ENCODE peak calls at places on chromosomes 4 and X, in nine cellular contexts. H, Y, A, L, K, D, Z, U and B are unnamed samples.
A peak's percentile ranks its signal among the peaks of the same experiment; 100 is the strongest.

GRCh38 chrX:13876652-13877051 is 59.8 kb upstream of the GPM6B start:
- DNase-seq in L (no peak), K (no peak), Y (peak; percentile 29), A (no peak), D (no peak), H (no peak), U (peak; percentile 68), Z (peak; percentile 16), B (no peak)

GRCh38 chrX:134246282-134246681 is 9.3 kb downstream of the CCDC160 start:
- DNase-seq in D (no peak), U (no peak), Z (no peak), A (no peak), H (no peak), L (no peak), K (no peak), Y (peak; percentile 49), B (no peak)

GRCh38 chrX:136268051-136269048 is 17.1 kb upstream of the MAP7D3 start:
- DNase-seq in H (peak; percentile 44), D (no peak), A (peak; percentile 52), Z (peak; percentile 40), K (peak; percentile 27), L (no peak), Y (peak; percentile 77), U (no peak), B (peak; percentile 14)

GRCh38 chr4:88803600-88804096 is 106.0 kb upstream of the NAP1L5 start:
- DNase-seq in A (peak; percentile 34), Y (no peak), L (no peak), D (no peak), Z (peak; percentile 14), K (no peak), H (peak; percentile 60), U (peak; percentile 83), B (peak; percentile 64)

GRCh38 chrX:151889451-151889850 is 23.2 kb upstream of the MAGEA4 start:
- DNase-seq in U (no peak), H (no peak), L (no peak), A (no peak), Z (no peak), K (no peak), Y (no peak), D (no peak), B (no peak)

GRCh38 chrX:94937491-94937890 is 1263.5 kb downstream of the FAM133A start:
- DNase-seq in Z (no peak), U (no peak), K (no peak), A (no peak), Y (no peak), D (no peak), L (no peak), H (no peak), B (no peak)

GRCh38 chr4:124414641-124415040 is 297.9 kb downstream of the ANKRD50 start:
- DNase-seq in D (no peak), Z (no peak), A (no peak), K (no peak), L (no peak), H (no peak), U (peak; percentile 50), Y (no peak), B (no peak)

GRCh38 chrX:24494544-24495113 is 29.5 kb downstream of the PDK3 start:
- DNase-seq in H (peak; percentile 41), Z (peak; percentile 30), A (peak; percentile 87), U (peak; percentile 82), K (no peak), D (no peak), Y (no peak), L (no peak), B (no peak)

GRCh38 chr4:111018231-111018630 is 395.4 kb upstream of the PITX2 start:
- DNase-seq in D (no peak), L (no peak), Z (no peak), A (no peak), H (no peak), K (no peak), Y (no peak), U (no peak), B (no peak)

GRCh38 chr4:2537011-2537830 is 774 bp downstream of the FAM193A start:
- DNase-seq in A (peak; percentile 59), Z (peak; percentile 29), U (peak; percentile 24), K (peak; percentile 46), L (no peak), D (peak; percentile 37), Y (peak; percentile 75), H (peak; percentile 29), B (peak; percentile 46)

GRCh38 chr4:80071643-80072606 is 1.1 kb downstream of the ANTXR2 start:
- DNase-seq in U (no peak), L (no peak), H (peak; percentile 58), D (peak; percentile 47), Z (peak; percentile 50), A (no peak), K (peak; percentile 31), Y (no peak), B (peak; percentile 8)

GRCh38 chr4:40214661-40215418 is 18.0 kb downstream of the RHOH start:
- DNase-seq in Y (no peak), Z (no peak), U (no peak), A (no peak), H (no peak), K (no peak), L (no peak), D (no peak), B (no peak)

GRCh38 chrX:52574416-52575275 is 57.8 kb upstream of the XAGE1B start:
- DNase-seq in A (peak; percentile 41), K (peak; percentile 5), D (no peak), Y (peak; percentile 76), L (no peak), U (peak; percentile 29), H (no peak), Z (no peak), B (no peak)

GRCh38 chr4:3318561-3319021 is 25.8 kb downstream of the RGS12 start:
- DNase-seq in Y (no peak), H (no peak), U (no peak), Z (no peak), D (no peak), K (no peak), A (no peak), L (no peak), B (no peak)

GRCh38 chr4:184825394-184826314 is at the start of gene ACSL1:
- DNase-seq in U (peak; percentile 37), Y (peak; percentile 72), H (peak; percentile 78), D (peak; percentile 87), A (peak; percentile 48), L (peak; percentile 8), Z (peak; percentile 81), K (peak; percentile 71), B (peak; percentile 91)

GRCh38 chr4:46425775-46426400 is 36.0 kb upstream of the GABRA2 start:
- DNase-seq in Y (no peak), L (no peak), K (no peak), Z (no peak), D (no peak), U (no peak), A (no peak), H (no peak), B (no peak)

GRCh38 chr4:71066737-71067716 is 73.6 kb downstream of the DCK start:
- DNase-seq in K (no peak), D (no peak), U (no peak), L (no peak), Z (no peak), H (no peak), A (no peak), Y (no peak), B (no peak)
- H3K27ac ChIP-seq in K (no peak overlapping the region), D (no peak overlapping the region), U (no peak overlapping the region), L (no peak overlapping the region), Z (no peak overlapping the region), H (no peak overlapping the region), A (no peak overlapping the region), Y (no peak overlapping the region), B (no peak overlapping the region)

GRCh38 chr4:186932631-186933150 is 209.0 kb upstream of the FAT1 start:
- DNase-seq in A (peak; percentile 69), L (no peak), D (no peak), U (peak; percentile 96), Y (no peak), H (no peak), Z (no peak), K (no peak), B (no peak)
- H3K27ac ChIP-seq in A (no peak overlapping the region), L (no peak overlapping the region), D (no peak overlapping the region), U (peak overlapping the region; percentile 47), Y (no peak overlapping the region), H (no peak overlapping the region), Z (peak overlapping the region; percentile 17), K (no peak overlapping the region), B (no peak overlapping the region)

DNA sequence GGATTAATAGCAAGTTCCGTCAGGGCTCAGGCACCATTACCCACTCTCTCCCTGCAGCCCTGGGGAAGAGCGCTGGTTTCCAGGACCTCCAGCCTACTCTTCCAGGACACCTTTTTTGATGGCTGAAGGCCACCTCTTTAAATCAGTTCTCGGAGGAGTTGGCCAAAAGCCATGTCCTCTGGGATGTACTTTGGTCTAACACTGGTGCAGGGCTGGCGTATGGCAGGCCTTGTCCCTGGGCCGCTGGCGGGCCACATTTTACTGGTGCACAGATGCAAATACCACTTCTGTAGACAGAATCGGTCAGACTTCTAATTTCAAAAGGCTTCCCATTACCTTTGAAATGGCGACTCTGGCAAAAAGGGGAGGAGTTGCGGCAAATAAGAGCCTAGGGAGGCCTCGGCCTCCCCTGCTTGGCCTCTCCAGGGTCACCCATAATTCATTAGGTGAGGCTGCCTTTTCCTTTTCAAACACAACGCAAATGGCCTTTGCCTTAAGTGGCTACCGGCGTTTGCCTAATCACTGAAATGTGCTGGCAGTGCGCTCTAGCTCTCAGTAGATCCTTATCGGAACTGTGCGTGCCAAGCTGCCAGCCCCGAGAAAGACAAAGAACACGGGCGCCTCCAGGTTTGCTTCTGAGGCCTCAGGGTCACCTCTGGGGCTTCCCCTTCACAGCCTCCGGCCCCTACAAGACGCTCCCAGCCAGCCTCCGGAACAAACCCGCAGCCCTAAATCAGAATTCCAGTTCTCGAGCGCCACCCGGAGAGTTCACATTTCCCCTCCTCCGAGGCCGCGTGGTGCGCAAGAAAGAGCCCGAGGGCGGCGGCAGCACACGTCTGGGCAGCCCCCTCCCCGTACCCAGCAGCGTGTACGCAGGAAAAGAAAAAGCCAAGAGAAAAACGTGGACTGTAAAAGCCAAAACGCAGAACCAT is 76.2 kb upstream of the BCOR start:
- DNase-seq in H (peak; percentile 59), D (no peak), Y (no peak), L (peak; percentile 15), A (peak; percentile 45), U (no peak), Z (no peak), K (peak; percentile 41), B (no peak)
- H3K27ac ChIP-seq in H (peak overlapping the region; percentile 93), D (peak overlapping the region; percentile 97), Y (no peak overlapping the region), L (peak overlapping the region; percentile 94), A (peak overlapping the region; percentile 91), U (no peak overlapping the region), Z (peak overlapping the region; percentile 99), K (peak overlapping the region; percentile 92), B (peak overlapping the region; percentile 85)

GRCh38 chr4:54571293-54571723 is 86.4 kb upstream of the KIT start:
- DNase-seq in D (no peak), K (no peak), Y (no peak), H (no peak), A (no peak), Z (no peak), U (no peak), L (no peak), B (no peak)

GRCh38 chr4:54570822-54571221 is 86.9 kb upstream of the KIT start:
- DNase-seq in Y (no peak), D (no peak), U (no peak), H (no peak), L (no peak), Z (no peak), A (no peak), K (no peak), B (no peak)

GRCh38 chr4:54571762-54572542 is 85.8 kb upstream of the KIT start:
- DNase-seq in D (no peak), Y (no peak), Z (no peak), A (no peak), K (no peak), U (no peak), L (no peak), H (no peak), B (no peak)

GRCh38 chr4:54581807-54582206 is 76.0 kb upstream of the KIT start:
- DNase-seq in Z (no peak), Y (no peak), H (no peak), U (no peak), K (no peak), L (no peak), A (no peak), D (no peak), B (no peak)

GRCh38 chr4:54575919-54576318 is 81.8 kb upstream of the KIT start:
- DNase-seq in H (no peak), Z (no peak), L (no peak), D (no peak), Y (no peak), K (no peak), U (no peak), A (no peak), B (no peak)
- H3K27ac ChIP-seq in H (no peak overlapping the region), Z (no peak overlapping the region), L (no peak overlapping the region), D (no peak overlapping the region), Y (no peak overlapping the region), K (no peak overlapping the region), U (no peak overlapping the region), A (no peak overlapping the region), B (no peak overlapping the region)